ENCODE peak calls at places on chromosomes 5 and 9, in eight cellular contexts. I is mesenchymal stem cell, T is mammary epithelial cell, B is A549, W is fibroblast of lung, N is IMR-90, P is GM23248, A is PC-3. U is an unnamed sample.

GRCh38 chr9:76912631-76913275 is 6.8 kb upstream of the PRUNE2 start:
- DNase-seq in I (peak; percentile 9), T (peak; percentile 35), B (no peak), W (no peak), N (peak; percentile 7), P (peak; percentile 55), A (peak; percentile 61), U (peak; percentile 74)

GRCh38 chr5:36705055-36705454 is 98.6 kb downstream of the SLC1A3 start:
- DNase-seq in I (no peak), T (no peak), B (no peak), W (no peak), N (no peak), P (no peak), A (no peak), U (no peak)

GRCh38 chr5:5335115-5335514 is 87.4 kb upstream of the ICE1 start:
- DNase-seq in I (no peak), T (no peak), B (peak; percentile 65), W (no peak), N (no peak), P (no peak), A (peak; percentile 64), U (no peak)

GRCh38 chr5:167413503-167413902 is 877.9 kb upstream of the WWC1 start:
- DNase-seq in I (no peak), T (no peak), B (no peak), W (no peak), N (no peak), P (no peak), A (no peak), U (no peak)

GRCh38 chr9:31359071-31359470 is 1025.4 kb upstream of the ACO1 start:
- DNase-seq in I (no peak), T (no peak), B (no peak), W (no peak), N (no peak), P (no peak), A (no peak), U (no peak)

GRCh38 chr9:88049677-88050307 is 75.5 kb upstream of the CDK20 start:
- DNase-seq in I (no peak), T (no peak), B (no peak), W (no peak), N (no peak), P (no peak), A (no peak), U (peak; percentile 5)

GRCh38 chr9:127987103-127987614 is 6.4 kb upstream of the EEIG1 start:
- DNase-seq in I (no peak), T (peak; percentile 63), B (peak; percentile 81), W (no peak), N (no peak), P (peak; percentile 87), A (peak; percentile 91), U (peak; percentile 98)

GRCh38 chr5:127871448-127872153 is 168.4 kb downstream of the CCDC192 start:
- DNase-seq in I (no peak), T (peak; percentile 87), B (no peak), W (no peak), N (no peak), P (peak; percentile 65), A (peak; percentile 38), U (no peak)

GRCh38 chr9:112771359-112772214 is 21.0 kb downstream of the SNX30 start:
- DNase-seq in I (no peak), T (no peak), B (no peak), W (no peak), N (peak; percentile 51), P (no peak), A (no peak), U (no peak)

GRCh38 chr9:94173632-94174031 is 85.5 kb upstream of the ZNF169 start:
- DNase-seq in I (no peak), T (no peak), B (no peak), W (no peak), N (no peak), P (no peak), A (no peak), U (no peak)

GRCh38 chr9:108684288-108685025 is 171.3 kb downstream of the ACTL7B start:
- DNase-seq in I (no peak), T (no peak), B (no peak), W (no peak), N (no peak), P (no peak), A (no peak), U (no peak)

GRCh38 chr5:89087128-89087527 is 204.1 kb upstream of the MEF2C start:
- DNase-seq in I (no peak), T (no peak), B (no peak), W (no peak), N (no peak), P (no peak), A (no peak), U (no peak)

GRCh38 chr9:129544766-129545165 is 76.1 kb downstream of the C9orf50 start:
- DNase-seq in I (peak; percentile 33), T (no peak), B (no peak), W (no peak), N (peak; percentile 73), P (peak; percentile 71), A (peak; percentile 18), U (peak; percentile 91)

GRCh38 chr5:178418471-178419010 is 171.7 kb downstream of the COL23A1 start:
- DNase-seq in I (no peak), T (no peak), B (no peak), W (no peak), N (no peak), P (no peak), A (no peak), U (peak; percentile 58)

GRCh38 chr5:72065751-72066255 is 41.5 kb upstream of the MAP1B start:
- DNase-seq in I (peak; percentile 68), T (no peak), B (peak; percentile 23), W (peak; percentile 12), N (peak; percentile 50), P (peak; percentile 49), A (no peak), U (no peak)

GRCh38 chr5:176812269-176813259 is 2.2 kb downstream of the UNC5A start:
- DNase-seq in I (peak; percentile 29), T (no peak), B (peak; percentile 49), W (no peak), N (no peak), P (peak; percentile 58), A (no peak), U (peak; percentile 96)

GRCh38 chr5:166509085-166509484 is 1782.4 kb upstream of the WWC1 start:
- DNase-seq in I (peak; percentile 50), T (no peak), B (peak; percentile 3), W (peak; percentile 3), N (no peak), P (peak; percentile 2), A (no peak), U (no peak)

DNA sequence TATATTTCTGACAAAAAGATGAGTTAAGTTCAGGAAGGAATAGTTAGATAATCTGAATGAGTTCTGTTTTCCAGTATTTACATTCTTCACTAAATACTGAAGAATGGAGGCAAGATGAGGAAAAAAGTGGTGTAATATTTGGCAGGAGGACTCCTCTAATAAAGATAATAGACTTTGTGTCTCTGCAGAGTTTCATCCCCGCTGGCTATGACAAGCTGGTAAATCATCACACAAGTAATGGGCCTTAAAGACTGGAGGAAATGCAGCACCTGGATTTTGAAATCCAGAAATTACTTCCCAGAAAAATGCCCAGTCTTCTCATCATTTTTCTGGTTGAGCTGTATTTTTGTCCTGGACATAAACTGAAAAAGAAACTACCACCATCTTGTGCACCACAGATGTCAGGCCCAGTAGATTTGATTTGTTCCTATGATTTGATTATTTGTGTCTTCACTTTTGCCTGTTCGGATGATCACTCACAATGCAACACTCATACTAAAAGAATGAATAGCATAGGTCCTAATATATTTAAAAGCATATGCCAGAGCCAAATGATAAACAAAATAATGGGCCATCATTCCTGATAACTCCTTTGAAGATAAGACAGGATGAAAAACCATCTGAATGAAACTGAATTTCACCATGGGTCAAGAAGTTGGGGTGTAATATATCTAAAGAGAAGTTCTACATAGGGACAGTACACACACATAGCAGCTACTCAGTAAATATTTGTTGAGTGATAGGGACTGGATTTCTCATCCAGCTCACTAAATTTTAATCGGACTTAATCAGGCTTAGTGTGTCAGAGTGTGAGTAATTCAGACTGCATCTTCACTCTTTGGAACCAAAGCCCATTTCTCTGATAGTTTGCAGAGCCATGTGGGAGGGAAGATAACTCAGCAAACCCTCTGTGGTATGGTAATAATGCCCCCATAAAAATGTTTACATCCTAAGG is 200.5 kb downstream of the HINT1 start:
- DNase-seq in I (no peak), T (peak; percentile 54), B (no peak), W (no peak), N (no peak), P (peak; percentile 26), A (peak; percentile 59), U (no peak)
- H3K4me2 ChIP-seq in I (no peak overlapping the region), T (no peak overlapping the region), B (peak overlapping the region; percentile 14), W (no peak overlapping the region), N (no peak overlapping the region), P (no peak overlapping the region), A (peak overlapping the region; percentile 29), U (no peak overlapping the region)

GRCh38 chr5:2753452-2754409 is 2.3 kb upstream of the IRX2 start:
- DNase-seq in I (no peak), T (peak; percentile 8), B (no peak), W (no peak), N (no peak), P (peak; percentile 59), A (no peak), U (no peak)

GRCh38 chr5:2755811-2756210 is 4.3 kb upstream of the IRX2 start:
- DNase-seq in I (no peak), T (peak; percentile 7), B (no peak), W (no peak), N (no peak), P (peak; percentile 71), A (no peak), U (no peak)

GRCh38 chr5:2755371-2755715 is 3.9 kb upstream of the IRX2 start:
- DNase-seq in I (no peak), T (peak; percentile 12), B (no peak), W (no peak), N (no peak), P (no peak), A (no peak), U (no peak)

GRCh38 chr5:2756211-2756746 is 4.8 kb upstream of the IRX2 start:
- DNase-seq in I (no peak), T (peak; percentile 30), B (peak; percentile 37), W (peak; percentile 62), N (peak; percentile 9), P (peak; percentile 95), A (peak; percentile 70), U (peak; percentile 98)

GRCh38 chr5:2754621-2755370 is 3.3 kb upstream of the IRX2 start:
- DNase-seq in I (no peak), T (peak; percentile 20), B (no peak), W (no peak), N (no peak), P (peak; percentile 76), A (no peak), U (no peak)
- H3K4me2 ChIP-seq in I (no peak overlapping the region), T (peak overlapping the region; percentile 82), B (no peak overlapping the region), W (no peak overlapping the region), N (no peak overlapping the region), P (peak overlapping the region; percentile 87), A (no peak overlapping the region), U (no peak overlapping the region)

GRCh38 chr9:36053971-36054370 is 17.3 kb downstream of the RECK start:
- DNase-seq in I (peak; percentile 33), T (no peak), B (peak; percentile 4), W (no peak), N (no peak), P (peak; percentile 37), A (no peak), U (no peak)
- H3K4me2 ChIP-seq in I (no peak overlapping the region), T (no peak overlapping the region), B (peak overlapping the region; percentile 32), W (no peak overlapping the region), N (peak overlapping the region; percentile 70), P (peak overlapping the region; percentile 13), A (no peak overlapping the region), U (no peak overlapping the region)

DNA sequence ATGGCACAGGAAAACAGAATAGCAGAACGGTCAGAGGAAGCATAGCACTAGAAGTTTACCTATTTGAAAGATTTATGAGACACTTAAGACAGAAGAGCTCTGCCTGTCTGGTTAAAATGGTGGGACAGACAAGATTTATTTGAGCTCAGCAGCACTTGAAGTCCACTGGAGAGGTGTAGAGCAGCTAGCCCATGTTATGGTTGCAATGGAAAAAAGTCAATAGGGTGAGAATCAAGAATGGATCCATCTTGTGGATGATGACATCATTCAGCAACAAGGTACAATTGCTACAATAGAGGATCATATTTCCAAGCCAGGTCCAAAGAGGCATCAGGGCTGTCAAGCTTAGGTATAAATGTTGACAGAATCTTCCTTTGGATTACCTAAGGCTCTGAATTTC is 21.1 kb upstream of the ZNF131 start:
- DNase-seq in I (no peak), T (no peak), B (no peak), W (no peak), N (no peak), P (no peak), A (no peak), U (no peak)
- H3K4me2 ChIP-seq in I (no peak overlapping the region), T (no peak overlapping the region), B (no peak overlapping the region), W (no peak overlapping the region), N (no peak overlapping the region), P (no peak overlapping the region), A (no peak overlapping the region), U (no peak overlapping the region)